ENCODE peak calls at places on chromosomes 7 and 10, in four cellular contexts. H, B, Y and Q are unnamed samples.

GRCh38 chr7:34036069-34036920 is 131.0 kb downstream of the BMPER start:
- DNase-seq in H (peak), B (peak), Y (no peak), Q (no peak)

GRCh38 chr7:50818324-50818723 is 35.6 kb upstream of the GRB10 start:
- DNase-seq in H (no peak), B (no peak), Y (no peak), Q (no peak)

GRCh38 chr10:14659626-14660196 is 115.0 kb downstream of the FAM107B start:
- DNase-seq in H (peak), B (peak), Y (no peak), Q (no peak)

GRCh38 chr10:103762166-103762565 is 93.2 kb downstream of the SH3PXD2A start:
- DNase-seq in H (no peak), B (no peak), Y (no peak), Q (no peak)

GRCh38 chr7:2116086-2116810 is 116.5 kb downstream of the MAD1L1 start:
- DNase-seq in H (peak), B (peak), Y (peak), Q (no peak)

GRCh38 chr7:15086171-15086745 is 183.7 kb upstream of the DGKB start:
- DNase-seq in H (no peak), B (no peak), Y (no peak), Q (no peak)

GRCh38 chr10:110420401-110421193 is 77.1 kb upstream of the DUSP5 start:
- DNase-seq in H (no peak), B (peak), Y (no peak), Q (no peak)

GRCh38 chr10:61262486-61263261 is 190.5 kb downstream of the TMEM26 start:
- DNase-seq in H (no peak), B (no peak), Y (no peak), Q (no peak)

GRCh38 chr7:18287482-18287881 is 208.1 kb upstream of the HDAC9 start:
- DNase-seq in H (no peak), B (no peak), Y (no peak), Q (no peak)

GRCh38 chr7:79434867-79435266 is 18.6 kb downstream of the MAGI2 start:
- DNase-seq in H (no peak), B (no peak), Y (no peak), Q (no peak)

GRCh38 chr10:5945561-5946418 is 31.6 kb downstream of the IL15RA start:
- DNase-seq in H (no peak), B (peak), Y (peak), Q (peak)

GRCh38 chr10:32190890-32191491 is 134.8 kb upstream of the KIF5B start:
- DNase-seq in H (no peak), B (peak), Y (no peak), Q (no peak)

GRCh38 chr10:59393349-59393748 is 31.0 kb upstream of the FAM13C start:
- DNase-seq in H (no peak), B (no peak), Y (no peak), Q (no peak)

GRCh38 chr7:33050425-33051318 is 11.9 kb downstream of the NT5C3A start:
- DNase-seq in H (no peak), B (peak), Y (no peak), Q (no peak)

GRCh38 chr10:131792809-131793208 is 108.0 kb upstream of the PPP2R2D start:
- DNase-seq in H (no peak), B (no peak), Y (no peak), Q (peak)

GRCh38 chr10:110013615-110014293 is 6.0 kb downstream of the ADD3 start:
- DNase-seq in H (no peak), B (no peak), Y (no peak), Q (no peak)

GRCh38 chr7:596819-597182 is 77.2 kb upstream of the PDGFA start:
- DNase-seq in H (peak), B (no peak), Y (no peak), Q (no peak)

GRCh38 chr10:49620286-49620810 is 6.5 kb downstream of the CHAT start:
- DNase-seq in H (no peak), B (no peak), Y (no peak), Q (no peak)

GRCh38 chr10:101018118-101018599 is 12.8 kb downstream of the PDZD7 start:
- DNase-seq in H (no peak), B (no peak), Y (no peak), Q (no peak)

GRCh38 chr10:66827353-66827752 is 98.5 kb upstream of the LRRTM3 start:
- DNase-seq in H (no peak), B (peak), Y (no peak), Q (no peak)

GRCh38 chr7:46725136-46725535 is 804.1 kb upstream of the IGFBP3 start:
- DNase-seq in H (no peak), B (no peak), Y (no peak), Q (no peak)

GRCh38 chr10:27720529-27720928 is 25.1 kb downstream of the MKX start:
- DNase-seq in H (no peak), B (no peak), Y (no peak), Q (no peak)

GRCh38 chr10:103618575-103619423 is 125.3 kb downstream of the NEURL1 start:
- DNase-seq in H (no peak), B (peak), Y (peak), Q (peak)

GRCh38 chr7:134899729-134900128 is 86.6 kb upstream of the AGBL3 start:
- DNase-seq in H (no peak), B (peak), Y (no peak), Q (no peak)

GRCh38 chr7:125061776-125062397 is 132.3 kb upstream of the POT1 start:
- DNase-seq in H (no peak), B (peak), Y (no peak), Q (no peak)

GRCh38 chr10:1626835-1627234 is 110.5 kb downstream of the ADARB2 start:
- DNase-seq in H (no peak), B (no peak), Y (no peak), Q (no peak)

GRCh38 chr7:11427686-11428273 is 404.2 kb downstream of the THSD7A start:
- DNase-seq in H (no peak), B (peak), Y (no peak), Q (no peak)

GRCh38 chr7:30996883-30997282 is 33.1 kb downstream of the GHRHR start:
- DNase-seq in H (no peak), B (no peak), Y (no peak), Q (no peak)

GRCh38 chr7:1247527-1248041 is 14.9 kb downstream of the UNCX start:
- DNase-seq in H (no peak), B (no peak), Y (peak), Q (no peak)

GRCh38 chr10:28087675-28088351 is 88.9 kb upstream of the ODAD2 start:
- DNase-seq in H (no peak), B (peak), Y (no peak), Q (no peak)

GRCh38 chr7:70018700-70019099 is 420.4 kb downstream of the AUTS2 start:
- DNase-seq in H (no peak), B (no peak), Y (no peak), Q (no peak)

GRCh38 chr10:18955041-18955440 is 93.6 kb upstream of the MALRD1 start:
- DNase-seq in H (no peak), B (no peak), Y (no peak), Q (no peak)

GRCh38 chr7:106021211-106022067 is 58.4 kb downstream of the CDHR3 start:
- DNase-seq in H (no peak), B (no peak), Y (no peak), Q (no peak)

GRCh38 chr7:42380411-42380810 is 143.4 kb upstream of the GLI3 start:
- DNase-seq in H (no peak), B (peak), Y (no peak), Q (no peak)

GRCh38 chr7:42389697-42390096 is 152.7 kb upstream of the GLI3 start:
- DNase-seq in H (no peak), B (no peak), Y (no peak), Q (no peak)

GRCh38 chr7:42385912-42386311 is 148.9 kb upstream of the GLI3 start:
- DNase-seq in H (no peak), B (no peak), Y (no peak), Q (no peak)
- TF ChIP-seq CTCF in H (no peak), B (peak), Y (no peak), Q (no peak)

GRCh38 chr7:39071116-39071515 is 93.4 kb downstream of the POU6F2 start:
- DNase-seq in H (no peak), B (no peak), Y (no peak), Q (no peak)
- H3K4me3 ChIP-seq in H (no peak), B (no peak), Y (no peak), Q (no peak)

DNA sequence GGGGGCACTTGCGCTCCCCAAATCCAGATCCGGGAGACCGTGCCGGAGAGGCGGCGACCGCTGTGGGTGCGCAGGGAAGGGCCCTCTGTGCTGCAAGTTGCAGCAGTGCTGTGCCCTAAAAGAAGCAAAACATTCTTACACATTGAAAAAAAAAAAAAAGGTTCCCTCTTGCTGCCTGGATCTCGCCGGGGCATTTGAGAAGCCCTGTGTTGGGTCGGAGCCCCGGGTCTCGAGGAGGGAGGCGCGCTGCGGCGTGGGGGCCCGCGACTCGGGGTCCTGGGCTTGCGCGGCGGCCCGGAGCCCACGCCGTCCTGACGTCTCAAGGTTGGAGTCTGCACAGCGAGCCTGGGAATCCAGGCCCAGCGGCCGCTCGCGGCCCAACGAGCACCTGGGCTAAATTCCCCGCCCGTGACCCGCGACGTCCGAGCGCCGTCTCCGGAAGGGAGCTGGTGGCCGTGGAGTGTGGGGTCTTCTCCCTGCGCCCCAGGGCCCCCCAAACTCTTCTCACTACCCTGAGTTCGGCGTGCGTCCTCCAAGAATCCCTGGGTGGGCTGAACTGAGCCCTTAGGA is 1.3 kb upstream of the CTBP2 start:
- DNase-seq in H (no peak), B (no peak), Y (peak), Q (peak)
- TF ChIP-seq CTCF in H (peak), B (no peak), Y (peak), Q (no peak)

GRCh38 chr7:128121731-128122576 is 90.7 kb upstream of the LRRC4 start:
- DNase-seq in H (no peak), B (peak), Y (peak), Q (peak)
- H3K4me3 ChIP-seq in H (peak), B (no peak), Y (peak), Q (no peak)

GRCh38 chr10:4174197-4174596 is 389.2 kb upstream of the KLF6 start:
- DNase-seq in H (no peak), B (no peak), Y (no peak), Q (no peak)
- TF ChIP-seq CTCF in H (no peak), B (no peak), Y (no peak), Q (no peak)

DNA sequence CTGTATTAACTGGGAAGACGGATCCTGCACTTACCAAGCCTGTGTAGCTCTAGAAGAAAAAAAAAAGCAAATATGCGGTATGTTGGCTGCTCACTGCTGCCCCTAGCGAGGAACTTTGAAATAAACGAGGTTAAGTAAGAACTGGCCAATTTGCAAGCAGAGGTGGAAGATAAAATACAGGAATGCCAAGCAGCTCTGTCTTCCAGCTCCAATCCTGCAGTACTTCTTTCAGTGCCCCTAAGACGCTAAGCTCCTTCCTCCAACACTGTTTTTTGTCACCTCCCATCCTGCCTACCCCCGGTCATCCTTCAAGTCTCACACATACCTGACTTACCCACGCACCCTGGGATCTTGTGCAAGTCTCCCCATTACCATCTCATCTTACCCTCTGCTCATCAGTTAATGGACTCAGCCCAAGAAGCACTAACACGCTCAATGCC is 814 bp downstream of the C10orf143 start:
- DNase-seq in H (peak), B (peak), Y (peak), Q (peak)
- H3K4me3 ChIP-seq in H (peak), B (peak), Y (peak), Q (peak)